ENCODE peak calls at places on chromosomes 2 and 18, in ten cellular contexts. J is heart right ventricle; H is NCI-H1417; I is GM04504; Q is activated naive CD4-positive, alpha-beta T cell treated with Interleukin-2 at 50 U/mL for 16 hours; L is BJ; V is mesothelial cell of epicardium; C is MV-4-11; G is skeletal muscle cell; E is iris pigment epithelial cell. T is an unnamed sample.

GRCh38 chr2:44524347-44524926 is 162.7 kb downstream of the CAMKMT start:
- DNase-seq in J (no peak), H (no peak), I (no peak), Q (no peak), L (no peak), V (no peak), C (no peak), G (no peak), E (no peak), T (no peak)

GRCh38 chr2:134365356-134365755 is 111.5 kb downstream of the MGAT5 start:
- DNase-seq in J (no peak), H (no peak), I (no peak), Q (no peak), L (no peak), V (no peak), C (no peak), G (no peak), E (no peak), T (peak)

GRCh38 chr2:97911922-97912575 is 83.7 kb downstream of the TMEM131 start:
- DNase-seq in J (no peak), H (no peak), I (no peak), Q (no peak), L (no peak), V (no peak), C (no peak), G (no peak), E (peak), T (no peak)

GRCh38 chr18:57575542-57575941 is 11.0 kb downstream of the FECH start:
- DNase-seq in J (no peak), H (peak), I (no peak), Q (no peak), L (no peak), V (no peak), C (no peak), G (no peak), E (no peak), T (no peak)

GRCh38 chr2:28608829-28609400 is 113.1 kb downstream of the PLB1 start:
- DNase-seq in J (no peak), H (no peak), I (no peak), Q (no peak), L (no peak), V (no peak), C (no peak), G (no peak), E (no peak), T (no peak)

GRCh38 chr18:57561728-57562423 is 24.6 kb downstream of the FECH start:
- DNase-seq in J (peak), H (peak), I (peak), Q (no peak), L (no peak), V (no peak), C (peak), G (no peak), E (peak), T (peak)

GRCh38 chr2:196586511-196586991 is 53.0 kb upstream of the CCDC150 start:
- DNase-seq in J (no peak), H (peak), I (peak), Q (no peak), L (peak), V (no peak), C (no peak), G (peak), E (peak), T (peak)

GRCh38 chr18:8040021-8040420 is 472.9 kb downstream of the PTPRM start:
- DNase-seq in J (no peak), H (no peak), I (no peak), Q (no peak), L (no peak), V (no peak), C (no peak), G (no peak), E (no peak), T (no peak)

GRCh38 chr18:54880706-54881105 is 52.4 kb downstream of the RAB27B start:
- DNase-seq in J (no peak), H (peak), I (no peak), Q (no peak), L (no peak), V (no peak), C (no peak), G (peak), E (peak), T (no peak)

GRCh38 chr2:73291093-73291460 is 2.3 kb downstream of the EGR4 start:
- DNase-seq in J (peak), H (no peak), I (no peak), Q (peak), L (no peak), V (peak), C (peak), G (no peak), E (peak), T (peak)

GRCh38 chr2:96906719-96907404 is 37.0 kb upstream of the SEMA4C start:
- DNase-seq in J (peak), H (peak), I (no peak), Q (no peak), L (no peak), V (no peak), C (no peak), G (no peak), E (no peak), T (peak)

GRCh38 chr2:191333911-191334357 is 88.7 kb downstream of the MYO1B start:
- DNase-seq in J (no peak), H (no peak), I (peak), Q (no peak), L (peak), V (no peak), C (peak), G (peak), E (peak), T (peak)

GRCh38 chr2:153101187-153101586 is 377.4 kb downstream of the RPRM start:
- DNase-seq in J (no peak), H (no peak), I (no peak), Q (no peak), L (no peak), V (no peak), C (no peak), G (no peak), E (no peak), T (no peak)

GRCh38 chr2:213125646-213126347 is 25.6 kb downstream of the IKZF2 start:
- DNase-seq in J (no peak), H (no peak), I (no peak), Q (no peak), L (no peak), V (no peak), C (peak), G (peak), E (peak), T (peak)

GRCh38 chr2:132977812-132978529 is 308.0 kb upstream of the LYPD1 start:
- DNase-seq in J (no peak), H (no peak), I (peak), Q (no peak), L (no peak), V (no peak), C (peak), G (peak), E (peak), T (peak)

GRCh38 chr2:16425462-16426336 is 239.9 kb downstream of the CYRIA start:
- DNase-seq in J (peak), H (no peak), I (no peak), Q (no peak), L (no peak), V (peak), C (no peak), G (no peak), E (no peak), T (peak)

GRCh38 chr18:59269563-59270214 is 3.6 kb downstream of the RAX start:
- DNase-seq in J (no peak), H (no peak), I (no peak), Q (no peak), L (no peak), V (no peak), C (no peak), G (no peak), E (no peak), T (no peak)

GRCh38 chr2:98563394-98563793 is 44.9 kb downstream of the COA5 start:
- DNase-seq in J (no peak), H (no peak), I (no peak), Q (no peak), L (no peak), V (no peak), C (no peak), G (no peak), E (no peak), T (no peak)

GRCh38 chr18:8673276-8674209 is 31.8 kb upstream of the MTCL1 start:
- DNase-seq in J (no peak), H (no peak), I (no peak), Q (no peak), L (no peak), V (no peak), C (no peak), G (no peak), E (no peak), T (no peak)

GRCh38 chr2:207819021-207819687 is 49.4 kb upstream of the FZD5 start:
- DNase-seq in J (no peak), H (no peak), I (no peak), Q (no peak), L (no peak), V (no peak), C (no peak), G (no peak), E (no peak), T (no peak)

GRCh38 chr2:46142546-46143329 is 154.5 kb upstream of the EPAS1 start:
- DNase-seq in J (no peak), H (no peak), I (no peak), Q (no peak), L (no peak), V (no peak), C (peak), G (no peak), E (no peak), T (no peak)

GRCh38 chr2:60707750-60708371 is 48.2 kb upstream of the PAPOLG start:
- DNase-seq in J (no peak), H (peak), I (no peak), Q (no peak), L (no peak), V (no peak), C (peak), G (no peak), E (peak), T (peak)

T was measured in A673.